ENCODE peak calls at places on chromosomes 5 and 9, in nine cellular contexts. S is spleen, C is lung, H is omental fat pad, O is brain microvascular endothelial cell, A is astrocyte of the spinal cord, W is type B pancreatic cell, Y is AG04450, U is OCI-LY7. I is an unnamed sample.

GRCh38 chr9:6051511-6051950 is 36.1 kb upstream of the RANBP6 start:
- DNase-seq in Y (no peak), S (no peak), H (no peak), W (no peak), O (no peak), U (peak), C (no peak), A (no peak), I (no peak)

GRCh38 chr5:73103885-73104284 is 16.5 kb upstream of the TMEM171 start:
- DNase-seq in Y (no peak), W (no peak), C (no peak), A (no peak), U (no peak), O (no peak), S (no peak), H (no peak), I (no peak)

GRCh38 chr5:74380193-74380592 is 260.3 kb downstream of the ENC1 start:
- DNase-seq in H (no peak), W (no peak), U (no peak), A (no peak), O (no peak), S (no peak), Y (no peak), C (no peak), I (no peak)

GRCh38 chr9:77614671-77615070 is 33.5 kb downstream of the GNA14 start:
- DNase-seq in A (peak), U (no peak), H (no peak), C (no peak), O (no peak), S (no peak), Y (no peak), W (no peak), I (no peak)

GRCh38 chr9:137493163-137494103 is 34.3 kb upstream of the NSMF start:
- DNase-seq in S (peak), O (no peak), A (no peak), W (no peak), H (no peak), Y (no peak), C (no peak), U (no peak), I (peak)

GRCh38 chr9:130050472-130050871 is 3.2 kb upstream of the GPR107 start:
- DNase-seq in U (no peak), H (no peak), S (no peak), C (no peak), O (no peak), W (no peak), Y (no peak), A (no peak), I (no peak)

GRCh38 chr5:3099526-3099925 is 348.0 kb upstream of the IRX2 start:
- DNase-seq in A (no peak), H (no peak), Y (no peak), S (no peak), O (no peak), W (no peak), U (no peak), C (no peak), I (no peak)

GRCh38 chr5:112697301-112697700 is 40.4 kb upstream of the APC start:
- DNase-seq in H (no peak), O (no peak), W (no peak), U (no peak), S (no peak), Y (no peak), C (no peak), A (no peak), I (no peak)

GRCh38 chr5:113806250-113806649 is 292.8 kb downstream of the YTHDC2 start:
- DNase-seq in A (peak), H (no peak), C (no peak), S (no peak), U (no peak), O (no peak), W (no peak), Y (no peak), I (no peak)

GRCh38 chr5:76402251-76402879 is 720 bp upstream of the IQGAP2 start:
- DNase-seq in C (peak), A (peak), W (no peak), S (peak), O (no peak), Y (no peak), H (no peak), U (peak), I (peak)

GRCh38 chr9:89058906-89059305 is 67.6 kb downstream of the S1PR3 start:
- DNase-seq in O (no peak), S (no peak), Y (no peak), H (no peak), C (no peak), W (no peak), U (no peak), A (no peak), I (no peak)

GRCh38 chr5:43485406-43485805 is 1.7 kb upstream of the TMEM267 start:
- DNase-seq in S (no peak), C (no peak), O (no peak), H (no peak), U (peak), Y (no peak), W (no peak), A (no peak), I (peak)

GRCh38 chr5:54329731-54330709 is 19.6 kb upstream of the ARL15 start:
- DNase-seq in Y (peak), U (no peak), H (no peak), S (no peak), A (peak), C (no peak), W (no peak), O (peak), I (no peak)

GRCh38 chr5:177312649-177313181 is 1.0 kb upstream of the MXD3 start:
- DNase-seq in C (no peak), W (peak), O (no peak), A (peak), Y (no peak), U (peak), H (no peak), S (peak), I (peak)

GRCh38 chr5:65984098-65984885 is 57.9 kb downstream of the ERBIN start:
- DNase-seq in W (no peak), Y (no peak), O (no peak), S (peak), H (no peak), A (no peak), U (no peak), C (no peak), I (no peak)

GRCh38 chr9:71333311-71333710 is 211.9 kb upstream of the TRPM3 start:
- DNase-seq in W (no peak), A (no peak), S (no peak), H (no peak), U (no peak), O (no peak), C (no peak), Y (no peak), I (no peak)

GRCh38 chr5:5344606-5345005 is 77.9 kb upstream of the ICE1 start:
- DNase-seq in U (no peak), S (no peak), C (no peak), O (no peak), A (no peak), W (no peak), H (no peak), Y (no peak), I (no peak)

GRCh38 chr5:446864-447263 is 3.9 kb downstream of the EXOC3 start:
- DNase-seq in W (no peak), Y (peak), U (peak), A (peak), S (peak), C (no peak), O (no peak), H (no peak), I (no peak)

GRCh38 chr5:159965031-159965837 is 43.7 kb upstream of the TTC1 start:
- DNase-seq in H (no peak), W (no peak), C (peak), U (peak), A (peak), S (peak), Y (no peak), O (peak), I (peak)

GRCh38 chr9:103789686-103790085 is 304.4 kb upstream of the SMC2 start:
- DNase-seq in U (peak), C (no peak), A (peak), O (no peak), W (no peak), Y (no peak), S (no peak), H (no peak), I (no peak)

GRCh38 chr9:97900738-97901565 is 21.3 kb downstream of the TRMO start:
- DNase-seq in A (peak), U (peak), W (no peak), O (peak), Y (peak), C (no peak), H (no peak), S (no peak), I (peak)

GRCh38 chr5:115532517-115532916 is 12.1 kb downstream of the FEM1C start:
- DNase-seq in Y (no peak), O (no peak), W (no peak), U (no peak), H (no peak), C (no peak), S (no peak), A (no peak), I (no peak)

GRCh38 chr9:899440-900184 is 58.1 kb downstream of the DMRT1 start:
- DNase-seq in Y (no peak), W (no peak), A (no peak), C (no peak), O (no peak), H (no peak), S (no peak), U (peak), I (no peak)

GRCh38 chr5:3601929-3602712 is 6.5 kb downstream of the IRX1 start:
- DNase-seq in C (no peak), U (no peak), H (no peak), W (no peak), Y (no peak), S (peak), A (peak), O (no peak), I (no peak)

GRCh38 chr5:171157233-171157632 is 151.8 kb upstream of the TLX3 start:
- DNase-seq in U (no peak), S (no peak), A (no peak), O (no peak), W (no peak), Y (no peak), C (no peak), H (no peak), I (no peak)

GRCh38 chr9:4620881-4621555 is 41.1 kb upstream of the PLPP6 start:
- DNase-seq in C (no peak), Y (no peak), U (no peak), S (no peak), W (no peak), A (peak), O (peak), H (no peak), I (peak)

GRCh38 chr9:105447814-105448812 is at the start of gene FSD1L:
- DNase-seq in U (peak), A (peak), C (peak), O (peak), Y (peak), W (peak), S (peak), H (peak), I (peak)
- TF ChIP-seq CTCF in U (peak), A (peak), C (peak), O (peak), Y (peak), W (no peak), S (no peak), H (no peak), I (no peak)

GRCh38 chr5:143106175-143106574 is 297.3 kb downstream of the NR3C1 start:
- DNase-seq in O (peak), U (peak), C (no peak), H (no peak), A (peak), W (no peak), Y (no peak), S (no peak), I (no peak)
- TF ChIP-seq CTCF in O (peak), U (peak), C (no peak), H (no peak), A (peak), W (peak), Y (peak), S (no peak), I (no peak)

DNA sequence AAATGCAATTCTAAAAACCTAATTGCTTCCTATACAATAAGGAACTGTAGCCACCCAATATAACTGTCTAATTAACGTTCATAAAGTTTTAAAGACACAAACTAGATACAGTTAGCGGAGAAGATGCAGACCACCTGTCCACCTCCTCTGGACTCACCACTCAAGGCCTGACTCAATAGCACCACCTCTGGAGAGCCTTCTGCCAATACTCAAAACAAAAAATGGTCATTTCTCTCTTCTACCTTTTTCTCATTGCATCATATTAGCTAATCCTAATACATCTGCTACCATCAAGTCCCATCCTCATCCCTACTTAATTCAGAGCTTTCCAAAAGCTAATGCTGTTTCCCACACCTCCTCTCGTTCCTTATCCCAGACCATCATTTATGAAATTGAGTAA is 159.9 kb downstream of the MLLT3 start:
- DNase-seq in C (no peak), S (no peak), A (no peak), O (no peak), W (no peak), Y (no peak), U (no peak), H (no peak), I (no peak)
- TF ChIP-seq CTCF in C (no peak), S (no peak), A (peak), O (peak), W (no peak), Y (no peak), U (peak), H (no peak), I (no peak)

GRCh38 chr5:169847519-169847918 is 132.8 kb downstream of the INSYN2B start:
- DNase-seq in O (no peak), H (no peak), W (no peak), C (no peak), A (no peak), Y (no peak), U (no peak), S (no peak), I (no peak)

GRCh38 chr5:169848792-169849191 is 131.5 kb downstream of the INSYN2B start:
- DNase-seq in C (no peak), U (no peak), Y (no peak), A (no peak), S (no peak), W (no peak), H (no peak), O (no peak), I (no peak)

GRCh38 chr5:169848271-169848670 is 132.0 kb downstream of the INSYN2B start:
- DNase-seq in A (no peak), U (no peak), W (no peak), O (no peak), H (no peak), Y (no peak), S (no peak), C (no peak), I (no peak)

GRCh38 chr5:169850407-169850806 is 129.9 kb downstream of the INSYN2B start:
- DNase-seq in Y (no peak), S (no peak), C (no peak), U (no peak), A (no peak), H (no peak), W (no peak), O (no peak), I (peak)
- TF ChIP-seq CTCF in Y (peak), S (no peak), C (no peak), U (peak), A (peak), H (no peak), W (peak), O (peak), I (peak)

I was measured in activated CD8-positive, alpha-beta T cell treated with anti-CD3 and anti-CD28 coated beads for 36 hours.